ENCODE peak calls at places on chromosomes 11 and 22, in six cellular contexts. Z, B, M, S, P and H are unnamed samples.

GRCh38 chr11:75867778-75868374 is 52.9 kb downstream of the UVRAG start:
- DNase-seq in Z (peak; percentile 71), B (peak; percentile 54), M (peak; percentile 76), S (peak; percentile 85), P (peak; percentile 52), H (peak; percentile 61)

GRCh38 chr11:102957953-102958352 is 2.4 kb upstream of the MMP13 start:
- DNase-seq in Z (no peak), B (no peak), M (no peak), S (peak; percentile 86), P (peak; percentile 96), H (peak; percentile 86)

GRCh38 chr11:75668508-75669297 is at the start of gene MAP6:
- DNase-seq in Z (peak; percentile 72), B (no peak), M (no peak), S (peak; percentile 39), P (peak; percentile 11), H (peak; percentile 53)

GRCh38 chr11:69557266-69557665 is 75.8 kb downstream of the LINC01488 start:
- DNase-seq in Z (no peak), B (no peak), M (no peak), S (no peak), P (no peak), H (no peak)

GRCh38 chr11:37450613-37451012 is 852.6 kb upstream of the RAG2 start:
- DNase-seq in Z (no peak), B (no peak), M (peak; percentile 35), S (no peak), P (peak; percentile 53), H (peak; percentile 39)

GRCh38 chr11:114166897-114167323 is 107.4 kb downstream of the ZBTB16 start:
- DNase-seq in Z (peak; percentile 45), B (no peak), M (peak; percentile 93), S (peak; percentile 89), P (peak; percentile 85), H (peak; percentile 85)

GRCh38 chr11:61627831-61628753 is 47.2 kb upstream of the SYT7 start:
- DNase-seq in Z (peak; percentile 89), B (no peak), M (peak; percentile 81), S (peak; percentile 89), P (peak; percentile 62), H (peak; percentile 76)

GRCh38 chr22:20298803-20299735 is 20.8 kb downstream of the DGCR6L start:
- DNase-seq in Z (peak; percentile 91), B (peak; percentile 89), M (peak; percentile 65), S (peak; percentile 78), P (peak; percentile 56), H (peak; percentile 87)

GRCh38 chr22:48489551-48490512 is 1337.8 kb downstream of the BRD1 start:
- DNase-seq in Z (peak; percentile 44), B (no peak), M (no peak), S (no peak), P (no peak), H (no peak)

GRCh38 chr11:27231519-27231918 is 131.5 kb downstream of the CCDC34 start:
- DNase-seq in Z (no peak), B (no peak), M (no peak), S (no peak), P (no peak), H (no peak)

GRCh38 chr11:12556155-12556554 is 118.1 kb upstream of the TEAD1 start:
- DNase-seq in Z (no peak), B (no peak), M (peak; percentile 42), S (no peak), P (no peak), H (no peak)

GRCh38 chr11:26703792-26704191 is 18.1 kb downstream of the SLC5A12 start:
- DNase-seq in Z (no peak), B (no peak), M (peak; percentile 9), S (no peak), P (no peak), H (no peak)

GRCh38 chr11:87736928-87737327 is 438.3 kb downstream of the RAB38 start:
- DNase-seq in Z (no peak), B (no peak), M (no peak), S (no peak), P (no peak), H (no peak)

GRCh38 chr22:39299829-39300178 is 19.6 kb downstream of the RPL3 start:
- DNase-seq in Z (no peak), B (peak; percentile 39), M (no peak), S (no peak), P (no peak), H (no peak)

GRCh38 chr11:122692444-122692843 is 36.9 kb downstream of the UBASH3B start:
- DNase-seq in Z (no peak), B (no peak), M (peak; percentile 83), S (no peak), P (no peak), H (no peak)

GRCh38 chr22:44085743-44086741 is 61.9 kb downstream of the PARVB start:
- DNase-seq in Z (peak; percentile 65), B (peak; percentile 36), M (peak; percentile 69), S (peak; percentile 90), P (peak; percentile 77), H (peak; percentile 87)

GRCh38 chr11:99383628-99384300 is 363.0 kb downstream of the CNTN5 start:
- DNase-seq in Z (peak; percentile 16), B (no peak), M (no peak), S (no peak), P (no peak), H (no peak)

GRCh38 chr11:95764267-95764898 is 25.2 kb downstream of the FAM76B start:
- DNase-seq in Z (peak; percentile 74), B (no peak), M (peak; percentile 78), S (peak; percentile 76), P (peak; percentile 51), H (peak; percentile 60)

GRCh38 chr11:101407324-101407723 is 176.5 kb downstream of the TRPC6 start:
- DNase-seq in Z (no peak), B (no peak), M (peak; percentile 5), S (no peak), P (no peak), H (no peak)

GRCh38 chr11:101475699-101476098 is 108.1 kb downstream of the TRPC6 start:
- DNase-seq in Z (no peak), B (no peak), M (no peak), S (no peak), P (no peak), H (no peak)

GRCh38 chr11:72243567-72244316 is at the start of gene PHOX2A:
- DNase-seq in Z (no peak), B (no peak), M (no peak), S (no peak), P (no peak), H (no peak)
- H3K4me3 ChIP-seq in Z (no peak within 1 kb of the TSS), B (peak within 1 kb of the TSS; percentile 22), M (no peak within 1 kb of the TSS), S (no peak within 1 kb of the TSS), P (no peak within 1 kb of the TSS), H (no peak within 1 kb of the TSS)

GRCh38 chr11:65078151-65078550 is 5.7 kb downstream of the CDCA5 start:
- DNase-seq in Z (peak; percentile 76), B (peak; percentile 70), M (peak; percentile 56), S (peak; percentile 69), P (peak; percentile 37), H (peak; percentile 67)
- TF ChIP-seq CTCF in Z (peak; percentile 31), B (peak; percentile 85), M (peak; percentile 76), S (peak; percentile 77), P (peak; percentile 88), H (peak; percentile 83)

DNA sequence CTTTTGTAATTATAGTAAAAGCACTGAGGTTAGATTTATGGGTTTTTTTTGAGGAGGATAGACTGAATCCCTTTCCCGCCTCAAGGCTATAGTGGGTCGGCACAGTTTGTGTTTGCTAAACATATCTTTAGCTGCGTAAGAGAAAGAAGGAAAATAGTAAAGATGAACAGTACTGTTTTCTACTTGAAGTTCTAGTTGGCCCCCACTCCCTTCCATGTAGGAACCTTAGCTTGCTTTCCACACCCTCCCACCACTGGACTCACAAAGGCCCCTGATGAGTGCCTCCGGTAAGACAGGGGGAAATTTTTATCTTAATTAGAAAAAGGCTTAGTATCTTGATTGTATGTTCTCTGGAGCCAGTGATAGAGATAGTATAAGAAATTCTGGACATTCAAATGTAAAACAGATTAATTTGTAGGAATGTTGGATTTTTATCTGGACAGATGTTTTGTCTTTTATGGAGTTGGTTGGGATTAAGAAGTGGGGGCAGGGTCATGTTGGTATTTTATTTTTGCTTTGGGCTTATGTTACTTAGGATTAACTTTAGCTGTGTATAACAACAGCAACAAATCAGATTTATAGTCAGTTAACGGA is 49.4 kb downstream of the PTPRJ start:
- DNase-seq in Z (no peak), B (no peak), M (no peak), S (no peak), P (no peak), H (no peak)
- H3K4me3 ChIP-seq in Z (no peak overlapping the region), B (no peak overlapping the region), M (peak overlapping the region; percentile 6), S (no peak overlapping the region), P (no peak overlapping the region), H (no peak overlapping the region)

GRCh38 chr11:41660585-41660984 is 201.1 kb upstream of the LRRC4C start:
- DNase-seq in Z (no peak), B (no peak), M (no peak), S (peak; percentile 19), P (no peak), H (no peak)
- TF ChIP-seq CTCF in Z (no peak), B (no peak), M (no peak), S (peak; percentile 46), P (no peak), H (no peak)